ENCODE peak calls at places on chromosomes 16 and 17, in ten cellular contexts. W is pancreas, S is breast epithelium, Y is ascending aorta, T is thoracic aorta, D is AG04450, E is tibial nerve, A is suprapubic skin, I is adrenal gland, O is left lung. N is an unnamed sample.

GRCh38 chr16:72997141-72997542 is 50.8 kb downstream of the ZFHX3 start:
- DNase-seq in E (no peak), O (no peak), D (no peak), Y (peak), S (no peak), A (no peak), I (no peak), T (no peak), W (no peak), N (peak)

GRCh38 chr17:4142107-4142900 is 526 bp downstream of the ZZEF1 start:
- DNase-seq in E (no peak), A (peak), S (no peak), W (peak), Y (peak), I (peak), T (no peak), D (no peak), O (peak), N (peak)

GRCh38 chr16:57916735-57917450 is 54.0 kb downstream of the CNGB1 start:
- DNase-seq in T (no peak), E (no peak), A (no peak), O (no peak), S (no peak), D (no peak), W (no peak), I (no peak), Y (no peak), N (no peak)

GRCh38 chr17:72978593-72979218 is 113.8 kb downstream of the SLC39A11 start:
- DNase-seq in D (no peak), I (no peak), S (no peak), W (no peak), E (no peak), O (no peak), A (no peak), Y (no peak), T (no peak), N (no peak)

GRCh38 chr17:66526827-66527226 is 224.4 kb downstream of the PRKCA start:
- DNase-seq in A (no peak), E (no peak), Y (no peak), O (no peak), I (no peak), T (no peak), S (no peak), W (no peak), D (no peak), N (no peak)

GRCh38 chr17:73546121-73546520 is 98.1 kb downstream of the SDK2 start:
- DNase-seq in T (no peak), I (no peak), O (peak), D (no peak), Y (no peak), S (no peak), A (no peak), E (no peak), W (peak), N (no peak)

GRCh38 chr16:19291459-19291858 is 5.9 kb downstream of the CLEC19A start:
- DNase-seq in T (no peak), Y (no peak), I (peak), S (no peak), E (no peak), A (no peak), W (no peak), D (no peak), O (no peak), N (no peak)

GRCh38 chr17:50459081-50459676 is 9.5 kb downstream of the CHAD start:
- DNase-seq in E (no peak), A (no peak), S (no peak), T (no peak), W (no peak), I (no peak), O (no peak), Y (no peak), D (no peak), N (no peak)

GRCh38 chr17:73311428-73311780 is 397 bp downstream of the CDC42EP4 start:
- DNase-seq in T (no peak), O (peak), S (no peak), E (no peak), D (no peak), W (peak), Y (no peak), A (no peak), I (no peak), N (peak)

GRCh38 chr17:81245665-81246342 is 6.7 kb downstream of the NDUFAF8 start:
- DNase-seq in E (no peak), S (no peak), W (peak), O (peak), D (no peak), A (no peak), Y (no peak), I (no peak), T (no peak), N (no peak)

GRCh38 chr16:89199241-89200123 is 855 bp downstream of the SLC22A31 start:
- DNase-seq in I (no peak), A (peak), W (peak), E (no peak), O (peak), S (no peak), Y (no peak), T (no peak), D (no peak), N (no peak)

GRCh38 chr17:80696456-80696855 is 151.8 kb downstream of the RPTOR start:
- DNase-seq in T (no peak), A (no peak), E (no peak), O (no peak), I (peak), D (no peak), Y (no peak), S (no peak), W (no peak), N (no peak)

GRCh38 chr17:63696381-63696961 is 3.5 kb downstream of the LIMD2 start:
- DNase-seq in D (no peak), O (no peak), Y (no peak), E (no peak), W (no peak), I (peak), T (no peak), S (no peak), A (no peak), N (no peak)

GRCh38 chr17:299546-299945 is 53.1 kb downstream of the RPH3AL start:
- DNase-seq in Y (no peak), E (no peak), I (peak), W (peak), A (no peak), S (no peak), D (no peak), T (no peak), O (peak), N (no peak)

GRCh38 chr17:1108810-1109605 is 70.8 kb downstream of the ABR start:
- DNase-seq in T (no peak), A (no peak), Y (peak), I (no peak), D (no peak), S (no peak), O (peak), E (no peak), W (peak), N (no peak)

DNA sequence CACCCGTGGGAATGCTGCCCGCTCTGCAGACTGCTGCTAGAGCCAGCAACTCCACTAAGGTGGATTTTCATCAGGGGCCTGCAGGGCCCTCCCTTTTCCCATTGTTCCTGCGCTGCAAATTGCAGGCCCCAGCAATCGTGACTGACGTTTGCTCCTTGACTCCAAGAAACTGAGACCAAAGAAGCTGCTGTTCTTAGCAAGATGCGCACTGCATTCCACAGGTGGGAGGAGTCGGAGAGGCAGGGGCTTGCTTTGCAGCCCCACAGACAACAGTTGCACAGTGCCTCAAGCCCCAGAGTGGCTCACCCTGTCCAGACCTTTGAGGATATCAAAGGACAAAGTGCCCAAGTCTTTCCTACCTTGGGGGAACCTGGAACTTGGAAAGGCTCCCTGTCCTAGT is 25.0 kb downstream of the PLCD3 start:
- DNase-seq in S (no peak), A (no peak), E (no peak), O (no peak), T (no peak), I (no peak), Y (no peak), D (no peak), W (no peak), N (no peak)
- H3K4me3 ChIP-seq in S (no peak), A (no peak), E (no peak), O (no peak), T (no peak), I (no peak), Y (no peak), D (no peak), W (no peak), N (no peak)

DNA sequence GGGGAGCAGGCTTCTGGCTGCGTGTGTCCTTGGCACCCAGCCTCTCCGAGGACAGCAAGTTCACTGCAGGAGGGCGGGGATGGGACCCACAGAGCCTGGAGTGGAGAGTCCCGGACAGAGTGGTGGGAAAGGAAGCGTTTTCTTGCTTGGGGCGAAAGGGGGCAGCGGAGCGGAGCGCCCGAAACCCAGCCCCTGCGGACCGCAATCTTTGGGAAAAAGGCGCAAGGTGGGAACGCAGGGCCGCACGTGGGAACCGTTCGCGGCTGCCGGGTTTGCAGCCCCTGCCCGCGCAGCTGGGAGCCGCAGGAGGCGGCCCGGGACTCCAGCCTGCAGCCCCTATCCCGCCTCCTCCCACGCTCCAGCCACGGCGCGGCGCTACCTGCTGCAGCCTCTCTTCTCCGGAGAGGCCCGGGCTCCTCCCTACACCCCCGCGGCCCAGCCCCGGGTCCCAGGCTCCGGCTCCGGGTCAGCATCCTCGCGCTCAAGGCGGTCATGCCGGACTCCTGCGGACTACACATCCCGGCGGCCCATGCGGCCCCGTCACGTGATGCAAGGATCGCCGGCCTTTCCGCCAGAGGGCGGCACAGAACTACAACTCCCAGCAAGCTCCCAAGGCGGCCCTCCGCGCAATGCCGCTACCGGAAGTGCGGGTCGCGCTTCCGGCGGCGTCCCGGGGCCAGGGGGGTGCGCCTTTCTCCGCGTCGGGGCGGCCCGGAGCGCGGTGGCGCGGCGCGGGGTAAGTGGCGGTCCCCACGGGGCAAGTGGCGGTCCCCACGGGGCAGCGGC is at the start of the genes NTHL1 and TSC2:
- DNase-seq in W (peak), E (peak), Y (peak), A (peak), D (peak), T (peak), I (peak), O (peak), S (peak), N (peak)
- TF ChIP-seq CTCF in W (peak), E (peak), Y (peak), A (no peak), D (peak), T (peak), I (peak), O (peak), S (peak), N (no peak)

GRCh38 chr17:6576038-6576437 is 19.7 kb upstream of the PITPNM3 start:
- DNase-seq in W (no peak), O (no peak), T (no peak), Y (no peak), S (no peak), I (no peak), E (no peak), A (no peak), D (no peak), N (no peak)

GRCh38 chr17:6580628-6581027 is 24.3 kb upstream of the PITPNM3 start:
- DNase-seq in S (no peak), Y (no peak), I (no peak), D (no peak), O (no peak), A (no peak), E (no peak), T (no peak), W (no peak), N (no peak)

GRCh38 chr17:6575596-6575988 is 19.2 kb upstream of the PITPNM3 start:
- DNase-seq in D (no peak), A (no peak), S (no peak), T (no peak), Y (no peak), W (no peak), E (no peak), I (no peak), O (no peak), N (no peak)

GRCh38 chr17:6577686-6578263 is 21.4 kb upstream of the PITPNM3 start:
- DNase-seq in Y (no peak), O (no peak), W (no peak), D (no peak), S (no peak), T (no peak), A (no peak), I (no peak), E (no peak), N (no peak)

DNA sequence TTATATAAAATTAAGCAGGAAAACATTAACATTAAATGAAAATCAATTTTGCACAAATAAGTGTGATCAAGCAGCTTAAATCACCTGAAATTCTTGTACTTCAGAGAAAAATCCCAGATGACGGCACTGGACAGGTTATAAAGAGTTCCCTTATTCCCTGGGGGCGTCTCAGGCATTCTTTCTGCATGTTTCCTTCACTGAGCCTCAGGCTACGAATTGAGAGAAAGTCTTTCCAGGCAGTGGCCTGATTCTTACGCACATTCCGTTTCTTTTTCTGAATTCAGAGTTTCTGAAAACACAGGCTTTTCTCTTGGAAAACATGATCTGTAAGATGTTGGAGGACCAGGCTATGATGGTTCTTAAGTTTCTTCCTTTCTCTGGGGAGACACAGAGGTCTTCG is 22.1 kb upstream of the PITPNM3 start:
- DNase-seq in I (no peak), Y (no peak), W (no peak), E (no peak), A (no peak), O (no peak), D (no peak), T (no peak), S (no peak), N (no peak)
- H3K27ac ChIP-seq in I (no peak), Y (no peak), W (no peak), E (no peak), A (no peak), O (no peak), D (no peak), T (no peak), S (no peak), N (no peak)

GRCh38 chr17:78819402-78819801 is 21.2 kb downstream of the USP36 start:
- DNase-seq in A (no peak), Y (no peak), E (no peak), O (no peak), W (peak), D (no peak), T (no peak), S (no peak), I (no peak), N (peak)
- H3K4me3 ChIP-seq in A (no peak), Y (no peak), E (no peak), O (no peak), W (no peak), D (no peak), T (no peak), S (no peak), I (no peak), N (no peak)

DNA sequence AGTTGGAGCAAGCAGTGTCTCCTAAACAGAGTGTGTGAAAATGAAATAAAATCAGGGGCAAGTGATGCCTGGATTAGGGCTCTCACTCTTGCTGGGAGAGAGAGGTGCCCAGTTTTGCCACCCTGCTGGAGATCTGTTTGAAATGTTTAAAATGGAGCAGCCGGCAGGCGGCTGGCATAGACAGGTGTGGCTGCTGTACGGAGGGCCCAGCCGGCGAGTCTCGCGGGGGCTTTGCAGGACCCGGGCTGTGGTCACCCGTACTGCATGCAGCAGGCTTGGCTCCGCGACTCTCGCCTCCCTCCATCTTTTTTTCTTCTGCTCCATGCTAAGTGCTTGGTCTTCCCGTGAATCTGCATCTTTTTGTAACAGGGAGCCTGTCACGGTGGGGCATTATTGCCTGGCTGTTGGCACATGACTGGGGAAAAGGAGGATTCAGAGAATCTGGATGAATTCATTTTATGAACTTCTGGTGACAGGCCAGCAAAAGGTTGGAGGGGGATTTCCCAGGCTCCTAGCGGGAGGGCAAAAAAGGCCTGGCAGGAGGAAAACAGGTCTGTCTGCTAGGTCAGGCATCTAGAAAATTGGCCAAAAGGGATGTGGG is 1.8 kb downstream of the ZNRF1 start:
- DNase-seq in W (no peak), D (no peak), E (no peak), T (no peak), Y (peak), I (no peak), S (no peak), A (no peak), O (no peak), N (no peak)
- TF ChIP-seq CTCF in W (no peak), D (no peak), E (no peak), T (no peak), Y (no peak), I (no peak), S (no peak), A (no peak), O (no peak), N (no peak)

DNA sequence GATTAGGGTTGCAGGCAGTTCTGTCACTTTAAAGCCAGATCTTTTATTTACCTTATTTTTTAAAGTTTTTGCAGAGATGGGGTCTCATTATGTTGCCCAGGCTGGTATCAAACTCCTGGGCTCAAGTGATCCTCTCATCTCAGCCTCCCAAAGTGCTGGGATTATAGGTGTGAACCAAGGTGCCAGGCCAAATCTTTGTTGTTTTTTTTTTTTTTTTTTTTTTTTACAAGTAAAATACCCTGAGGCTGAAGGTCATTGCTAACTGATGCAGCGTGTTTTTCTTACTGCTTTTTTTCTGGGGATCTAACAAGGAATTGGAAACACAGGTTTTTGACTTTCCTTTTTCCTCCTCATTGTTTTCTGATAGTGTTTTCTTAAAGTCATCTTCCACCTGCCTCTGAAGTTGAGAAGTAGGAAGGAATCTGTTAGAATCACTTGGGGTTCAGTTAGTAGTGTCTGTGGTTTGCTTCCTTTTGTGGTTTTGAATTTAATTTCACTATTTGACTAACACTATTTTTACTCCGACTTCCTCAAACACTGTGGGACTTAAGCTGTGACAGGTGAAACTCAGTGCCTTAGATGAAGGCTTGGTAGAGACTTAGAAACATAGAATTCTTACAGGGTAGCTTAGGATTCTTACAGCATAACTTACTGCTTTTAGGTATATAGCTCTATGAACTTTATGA is 22.2 kb downstream of the CLTC start:
- DNase-seq in W (no peak), D (no peak), A (no peak), S (no peak), E (no peak), I (no peak), O (no peak), Y (no peak), T (no peak), N (no peak)
- H3K27ac ChIP-seq in W (peak), D (no peak), A (no peak), S (peak), E (no peak), I (no peak), O (peak), Y (no peak), T (no peak), N (no peak)

GRCh38 chr16:24543949-24544348 is 4.6 kb downstream of the RBBP6 start:
- DNase-seq in T (no peak), D (no peak), W (no peak), A (no peak), S (no peak), E (no peak), Y (no peak), O (no peak), I (no peak), N (no peak)
- H3K4me3 ChIP-seq in T (peak), D (no peak), W (no peak), A (no peak), S (peak), E (no peak), Y (peak), O (no peak), I (peak), N (peak)

GRCh38 chr16:71721066-71721740 is 3.3 kb downstream of the PHLPP2 start:
- DNase-seq in T (no peak), A (no peak), W (no peak), I (no peak), Y (no peak), S (no peak), D (no peak), E (no peak), O (no peak), N (no peak)

GRCh38 chr16:71726491-71727319 is 2.2 kb upstream of the PHLPP2 start:
- DNase-seq in S (no peak), E (no peak), D (no peak), W (no peak), I (no peak), Y (no peak), T (no peak), O (no peak), A (no peak), N (no peak)

GRCh38 chr16:71722801-71723536 is 1.5 kb downstream of the PHLPP2 start:
- DNase-seq in A (peak), Y (peak), D (no peak), W (peak), I (peak), E (peak), S (peak), O (peak), T (peak), N (peak)

GRCh38 chr16:71724320-71724751 is at the start of gene PHLPP2:
- DNase-seq in W (no peak), T (no peak), S (no peak), I (no peak), E (no peak), A (no peak), Y (no peak), O (no peak), D (no peak), N (no peak)

GRCh38 chr16:71723537-71724319 is 773 bp downstream of the PHLPP2 start:
- DNase-seq in S (peak), O (peak), E (peak), I (peak), W (peak), D (no peak), T (peak), Y (peak), A (peak), N (peak)
- TF ChIP-seq CTCF in S (peak), O (no peak), E (peak), I (peak), W (no peak), D (no peak), T (no peak), Y (no peak), A (no peak), N (no peak)